ENCODE peak calls at places on chromosomes 2 and 18, in seven cellular contexts. L, Y, D, J, U, S and B are unnamed samples.

GRCh38 chr2:129888896-129889295 is 90.6 kb upstream of the RAB6C start:
- ATAC-seq in L (no peak), Y (no peak), D (no peak), J (no peak), U (no peak), S (no peak), B (no peak)

GRCh38 chr2:172713365-172713875 is 22.2 kb upstream of the RAPGEF4 start:
- ATAC-seq in L (no peak), Y (no peak), D (no peak), J (no peak), U (no peak), S (no peak), B (no peak)

GRCh38 chr2:226137201-226137811 is 662.3 kb downstream of the IRS1 start:
- ATAC-seq in L (no peak), Y (peak), D (peak), J (no peak), U (peak), S (peak), B (no peak)

GRCh38 chr18:12361770-12362378 is 15.2 kb downstream of the AFG3L2 start:
- ATAC-seq in L (no peak), Y (no peak), D (no peak), J (no peak), U (no peak), S (peak), B (no peak)

GRCh38 chr18:32026491-32027086 is 8.0 kb downstream of the RNF125 start:
- ATAC-seq in L (no peak), Y (no peak), D (no peak), J (no peak), U (no peak), S (no peak), B (no peak)

GRCh38 chr2:239265681-239266435 is 135.0 kb downstream of the HDAC4 start:
- ATAC-seq in L (no peak), Y (no peak), D (no peak), J (no peak), U (no peak), S (no peak), B (no peak)

GRCh38 chr2:22970284-22970975 is 414.5 kb upstream of the KLHL29 start:
- ATAC-seq in L (no peak), Y (no peak), D (no peak), J (no peak), U (no peak), S (no peak), B (no peak)

GRCh38 chr2:126042089-126042488 is 613.9 kb upstream of the GYPC start:
- ATAC-seq in L (peak), Y (no peak), D (no peak), J (no peak), U (no peak), S (no peak), B (no peak)

GRCh38 chr18:23095463-23095862 is 39.8 kb upstream of the CABLES1 start:
- ATAC-seq in L (no peak), Y (no peak), D (no peak), J (no peak), U (peak), S (no peak), B (no peak)

GRCh38 chr2:237956402-237956736 is 10.4 kb upstream of the UBE2F start:
- ATAC-seq in L (peak), Y (peak), D (no peak), J (no peak), U (no peak), S (no peak), B (no peak)

GRCh38 chr2:59025157-59025757 is 784.1 kb upstream of the FANCL start:
- ATAC-seq in L (peak), Y (peak), D (peak), J (peak), U (peak), S (peak), B (no peak)

GRCh38 chr2:45131587-45131986 is 122.3 kb upstream of the SIX2 start:
- ATAC-seq in L (no peak), Y (no peak), D (no peak), J (no peak), U (no peak), S (peak), B (no peak)

GRCh38 chr18:41370740-41371623 is 584.1 kb upstream of the PIK3C3 start:
- ATAC-seq in L (no peak), Y (no peak), D (no peak), J (no peak), U (no peak), S (no peak), B (no peak)

GRCh38 chr2:209147981-209148380 is 275.9 kb upstream of the MAP2 start:
- ATAC-seq in L (no peak), Y (no peak), D (no peak), J (no peak), U (no peak), S (no peak), B (no peak)

GRCh38 chr2:207283356-207283755 is 117.6 kb upstream of the KLF7 start:
- ATAC-seq in L (peak), Y (peak), D (peak), J (peak), U (no peak), S (peak), B (peak)
- TF ChIP-seq CTCF in L (peak), Y (no peak), D (no peak), J (no peak), U (no peak), S (peak), B (no peak)

DNA sequence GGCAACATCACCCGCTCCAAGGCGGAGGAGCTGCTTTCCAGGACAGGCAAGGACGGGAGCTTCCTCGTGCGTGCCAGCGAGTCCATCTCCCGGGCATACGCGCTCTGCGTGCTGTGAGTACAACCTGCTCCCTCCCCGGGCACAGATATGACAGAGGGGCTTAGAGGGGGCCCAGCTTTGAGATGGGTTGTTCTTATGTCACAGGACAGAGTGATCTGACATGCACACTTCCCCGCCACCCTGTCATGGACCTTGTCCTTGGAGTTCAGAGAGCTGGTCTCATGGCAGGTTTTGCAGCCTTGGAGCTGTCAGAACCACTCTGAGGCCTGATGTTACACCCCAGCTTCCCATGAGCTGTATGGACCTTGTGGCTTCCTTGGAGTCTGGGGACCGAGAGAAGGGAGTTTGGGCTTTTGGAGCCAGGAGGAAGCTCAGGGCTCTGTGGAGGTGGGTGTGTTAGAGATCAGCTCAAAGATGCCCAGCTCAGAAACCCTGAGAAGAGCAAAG is 411 bp downstream of the INPP5D start:
- ATAC-seq in L (peak), Y (peak), D (no peak), J (peak), U (no peak), S (peak), B (peak)
- H3K4me3 ChIP-seq in L (peak), Y (peak), D (peak), J (peak), U (no peak), S (peak), B (peak)

DNA sequence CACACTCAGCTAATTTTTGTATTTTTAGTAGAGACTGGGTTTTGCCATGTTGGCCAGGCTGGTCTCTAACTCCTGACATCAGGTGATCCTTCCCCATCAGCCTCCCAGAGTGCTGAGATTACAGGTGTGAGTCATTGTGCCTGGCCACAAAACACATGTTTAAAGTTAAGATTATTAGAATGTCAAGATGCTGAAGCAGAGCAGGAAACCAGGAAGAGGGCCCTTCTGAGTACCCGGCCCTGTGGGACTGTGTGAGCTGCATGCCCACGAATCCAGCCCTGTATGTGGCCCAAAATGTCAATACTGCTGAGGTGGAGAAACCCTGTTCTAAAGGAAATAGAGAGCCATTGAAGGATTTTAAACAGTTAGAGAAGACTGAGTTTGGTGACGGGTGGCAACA is 31.0 kb upstream of the REV1 start:
- ATAC-seq in L (no peak), Y (no peak), D (peak), J (peak), U (no peak), S (no peak), B (no peak)
- TF ChIP-seq CTCF in L (no peak), Y (no peak), D (no peak), J (no peak), U (no peak), S (no peak), B (no peak)

DNA sequence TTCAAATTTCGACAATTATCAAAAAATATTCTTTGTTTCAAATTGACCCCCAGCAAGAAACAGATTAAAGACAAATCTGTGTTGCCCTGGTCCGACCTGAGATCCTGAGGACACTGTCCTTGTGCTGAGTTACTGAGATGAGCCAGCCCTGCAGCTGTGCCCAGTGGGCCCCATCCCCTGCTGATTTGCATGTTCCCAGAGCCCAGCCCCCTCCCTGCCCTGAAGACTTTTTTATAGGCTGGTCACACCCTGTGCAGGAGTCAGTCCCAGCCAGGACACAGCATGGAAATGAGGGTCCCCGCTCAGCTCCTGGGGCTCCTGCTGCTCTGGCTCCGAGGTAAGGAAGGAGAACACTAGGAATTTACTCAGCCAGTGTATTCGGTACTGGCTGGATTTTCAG is 31.4 kb upstream of the ZNG1B start:
- ATAC-seq in L (no peak), Y (no peak), D (no peak), J (no peak), U (no peak), S (peak), B (no peak)
- H3K4me3 ChIP-seq in L (no peak), Y (no peak), D (no peak), J (no peak), U (no peak), S (no peak), B (no peak)

GRCh38 chr18:45916302-45916701 is 50.8 kb downstream of the EPG5 start:
- ATAC-seq in L (peak), Y (no peak), D (no peak), J (no peak), U (peak), S (peak), B (no peak)
- TF ChIP-seq CTCF in L (no peak), Y (no peak), D (no peak), J (no peak), U (peak), S (peak), B (no peak)

DNA sequence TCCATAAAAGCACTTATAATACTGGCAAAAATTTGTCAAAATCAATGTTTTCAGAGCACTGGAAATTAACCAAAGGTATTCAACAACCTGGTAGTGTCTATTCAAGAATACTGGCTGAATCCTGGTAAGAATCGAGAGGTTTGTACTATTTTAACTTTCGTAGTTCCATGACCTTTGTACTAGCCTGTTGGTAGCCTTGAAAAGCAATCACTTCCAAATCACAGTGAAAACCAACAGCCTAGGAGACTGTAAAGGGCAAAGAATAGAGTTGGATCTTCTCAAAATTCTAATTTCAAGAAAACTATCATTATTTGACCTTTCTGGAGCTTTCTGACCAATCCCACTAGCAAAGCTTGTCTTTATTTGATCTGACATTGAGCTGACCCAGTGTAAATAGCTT is 64.8 kb upstream of the CCDC178 start:
- ATAC-seq in L (peak), Y (no peak), D (no peak), J (no peak), U (no peak), S (no peak), B (no peak)
- H3K4me3 ChIP-seq in L (no peak), Y (no peak), D (no peak), J (no peak), U (no peak), S (no peak), B (no peak)

DNA sequence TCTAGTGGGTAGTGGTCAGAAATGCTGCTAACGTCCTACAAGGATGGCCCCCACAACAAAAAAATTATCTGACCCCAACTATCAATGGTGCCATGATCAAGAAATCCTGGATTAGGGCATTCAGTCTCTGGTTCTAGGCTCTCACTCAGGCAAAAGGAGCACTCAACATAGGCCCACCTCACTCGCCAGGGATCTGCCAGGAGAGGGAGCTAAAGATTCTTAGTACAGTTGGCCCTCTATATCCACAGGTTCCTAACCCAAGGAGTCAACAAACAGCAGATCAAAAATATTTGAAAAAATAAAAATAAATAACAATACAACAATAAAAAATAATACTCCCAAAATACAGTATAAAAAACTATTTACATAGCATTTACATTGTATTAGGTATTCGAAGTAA is 10.0 kb downstream of the SLC4A5 start:
- ATAC-seq in L (peak), Y (no peak), D (no peak), J (peak), U (peak), S (peak), B (no peak)
- TF ChIP-seq CTCF in L (peak), Y (no peak), D (no peak), J (no peak), U (peak), S (peak), B (peak)